ENCODE peak calls at places on chromosomes 16 and 17, in eight cellular contexts. D is HCT116, F is OCI-LY7, V is hepatocyte, J is SK-N-SH, U is GM23338, Q is PC-9, C is PC-3. A is an unnamed sample. For H3K9me2, the result is how much of the 10 kb centered on the place peaks cover.

GRCh38 chr17:48542956-48543853 is 1.7 kb downstream of the HOXB2 start:
- DNase-seq in V (peak), Q (no peak), F (no peak), D (no peak), U (peak), J (peak), C (peak), A (peak)

GRCh38 chr16:48081656-48082055 is 74.1 kb downstream of the ABCC12 start:
- DNase-seq in C (peak), D (no peak), J (no peak), Q (peak), V (no peak), U (no peak), F (no peak), A (no peak)

GRCh38 chr16:74608944-74609343 is 2.0 kb upstream of the GLG1 start:
- DNase-seq in Q (no peak), C (no peak), J (no peak), F (no peak), V (no peak), D (no peak), U (no peak), A (no peak)

GRCh38 chr17:77419547-77420475 is 279.0 kb downstream of the SEC14L1 start:
- DNase-seq in V (no peak), F (peak), D (no peak), Q (peak), C (peak), J (peak), U (peak), A (no peak)

GRCh38 chr16:70747703-70748631 is 53.0 kb downstream of the VAC14 start:
- DNase-seq in J (no peak), C (peak), D (no peak), F (no peak), Q (peak), U (no peak), V (peak), A (no peak)

GRCh38 chr16:58638148-58639036 is 8.8 kb upstream of the CNOT1 start:
- DNase-seq in J (no peak), C (peak), U (peak), V (peak), D (peak), F (no peak), Q (peak), A (no peak)

GRCh38 chr16:88999457-89000206 is 22.6 kb upstream of the CBFA2T3 start:
- DNase-seq in Q (no peak), D (no peak), J (peak), V (no peak), F (peak), U (peak), C (no peak), A (no peak)

GRCh38 chr16:85777583-85778310 is 21.6 kb downstream of the EMC8 start:
- DNase-seq in C (peak), D (no peak), V (no peak), Q (peak), J (no peak), U (no peak), F (no peak), A (no peak)

GRCh38 chr16:3580271-3580670 is 3.1 kb upstream of the NLRC3 start:
- DNase-seq in V (no peak), J (no peak), F (peak), C (no peak), Q (no peak), U (no peak), D (no peak), A (no peak)

GRCh38 chr16:66001432-66001831 is 365.1 kb upstream of the CDH5 start:
- DNase-seq in D (no peak), F (no peak), C (peak), Q (no peak), J (no peak), U (no peak), V (no peak), A (no peak)

GRCh38 chr16:66603537-66604375 is 748 bp upstream of the CMTM3 start:
- DNase-seq in D (no peak), V (peak), C (no peak), J (peak), F (peak), Q (peak), U (peak), A (peak)

GRCh38 chr16:83508295-83508694 is 299.5 kb upstream of the HSBP1 start:
- DNase-seq in D (no peak), V (no peak), J (no peak), F (no peak), C (no peak), U (no peak), Q (no peak), A (no peak)

GRCh38 chr17:42848093-42848492 is 2.9 kb upstream of the AOC3 start:
- DNase-seq in U (no peak), C (no peak), J (no peak), Q (no peak), D (no peak), F (no peak), V (no peak), A (no peak)

GRCh38 chr16:54927125-54928015 is 3.3 kb upstream of the IRX5 start:
- DNase-seq in D (no peak), U (no peak), C (no peak), Q (no peak), J (no peak), V (no peak), F (peak), A (peak)

GRCh38 chr17:47830396-47830907 is 889 bp downstream of the MRPL10 start:
- DNase-seq in U (no peak), C (no peak), V (no peak), F (no peak), D (no peak), J (no peak), Q (no peak), A (no peak)

GRCh38 chr16:61128545-61129323 is 907.5 kb downstream of the CDH8 start:
- DNase-seq in Q (no peak), D (no peak), C (no peak), J (peak), V (no peak), U (peak), F (no peak), A (no peak)

GRCh38 chr16:27690604-27691003 is 140.7 kb downstream of the KATNIP start:
- DNase-seq in J (no peak), D (peak), F (peak), C (no peak), Q (peak), V (peak), U (peak), A (peak)

GRCh38 chr17:8225813-8226535 is 15.6 kb upstream of the AURKB start:
- DNase-seq in F (peak), D (peak), J (no peak), V (peak), U (peak), C (peak), Q (no peak), A (no peak)

GRCh38 chr16:85422374-85423185 is 190.5 kb upstream of the GSE1 start:
- DNase-seq in V (peak), J (no peak), Q (peak), D (no peak), F (no peak), U (peak), C (no peak), A (no peak)

GRCh38 chr17:40004072-40004471 is 11.2 kb upstream of the CSF3 start:
- DNase-seq in C (no peak), V (no peak), F (no peak), Q (no peak), U (no peak), J (no peak), D (no peak), A (no peak)

GRCh38 chr16:27505297-27506236 is 44.1 kb downstream of the GTF3C1 start:
- DNase-seq in Q (no peak), D (no peak), F (no peak), C (no peak), J (no peak), U (no peak), V (no peak), A (no peak)

GRCh38 chr16:29307598-29308507 is 98.7 kb downstream of the NPIPB11 start:
- DNase-seq in D (no peak), C (peak), Q (no peak), V (no peak), J (no peak), F (no peak), U (no peak), A (no peak)

GRCh38 chr17:77785526-77785925 is 173.0 kb upstream of the TNRC6C start:
- DNase-seq in C (no peak), Q (no peak), U (no peak), F (no peak), D (no peak), J (no peak), V (no peak), A (no peak)

GRCh38 chr16:592518-593306 is 2.8 kb downstream of the RAB40C start:
- DNase-seq in J (no peak), V (no peak), D (no peak), C (no peak), Q (peak), U (no peak), F (no peak), A (no peak)

GRCh38 chr16:21996923-21997692 is 3.8 kb downstream of the PDZD9 start:
- DNase-seq in C (no peak), Q (no peak), D (no peak), V (peak), F (no peak), U (no peak), J (no peak), A (no peak)

GRCh38 chr16:54143934-54144333 is 142.7 kb downstream of the IRX3 start:
- DNase-seq in C (no peak), J (no peak), U (no peak), F (no peak), D (no peak), V (no peak), Q (no peak), A (no peak)

GRCh38 chr17:63039899-63040602 is 74.0 kb downstream of the TANC2 start:
- DNase-seq in J (no peak), F (no peak), U (no peak), V (no peak), D (peak), Q (no peak), C (peak), A (peak)

GRCh38 chr17:7023576-7024401 is 939 bp downstream of the BCL6B start:
- DNase-seq in F (peak), Q (peak), C (peak), J (peak), V (peak), U (peak), D (peak), A (peak)

GRCh38 chr17:62165378-62165722 is 100.3 kb upstream of the MED13 start:
- DNase-seq in J (no peak), C (peak), D (peak), V (peak), U (no peak), Q (no peak), F (no peak), A (peak)

GRCh38 chr17:82931696-82932060 is 91.9 kb upstream of the ZNF750 start:
- DNase-seq in D (no peak), F (no peak), J (no peak), Q (no peak), U (no peak), V (no peak), C (peak), A (no peak)

GRCh38 chr17:73693016-73693545 is 48.8 kb upstream of the SDK2 start:
- DNase-seq in U (no peak), Q (no peak), J (no peak), C (no peak), V (no peak), F (no peak), D (no peak), A (no peak)

GRCh38 chr17:29929544-29930398 is at the start of gene SSH2:
- DNase-seq in D (peak), J (peak), F (peak), U (peak), C (peak), Q (peak), V (peak), A (peak)

GRCh38 chr16:86514656-86515376 is 4.5 kb downstream of the FOXF1 start:
- DNase-seq in C (no peak), J (no peak), V (no peak), Q (no peak), F (no peak), D (no peak), U (no peak), A (no peak)

GRCh38 chr17:75078097-75079022 is 9.4 kb upstream of the SLC16A5 start:
- DNase-seq in J (no peak), V (peak), U (no peak), D (peak), C (peak), F (no peak), Q (peak), A (no peak)

GRCh38 chr17:71441098-71441497 is 679.7 kb upstream of the SOX9 start:
- DNase-seq in U (no peak), D (peak), Q (peak), F (no peak), V (peak), J (no peak), C (peak), A (no peak)

GRCh38 chr17:10768766-10769383 is 35.0 kb downstream of the TMEM238L start:
- DNase-seq in U (no peak), F (no peak), D (no peak), V (no peak), C (no peak), J (no peak), Q (no peak), A (no peak)

GRCh38 chr17:64373722-64374121 is 16.9 kb downstream of the PECAM1 start:
- DNase-seq in U (no peak), V (no peak), F (no peak), D (no peak), J (no peak), C (no peak), Q (no peak), A (no peak)

GRCh38 chr17:39016193-39017153 is 49.3 kb upstream of the FBXO47 start:
- DNase-seq in Q (no peak), J (no peak), D (no peak), C (no peak), U (no peak), F (no peak), V (no peak), A (no peak)

GRCh38 chr16:66474750-66475199 is 47.7 kb downstream of the BEAN1 start:
- DNase-seq in F (peak), V (no peak), D (no peak), C (peak), J (no peak), U (no peak), Q (peak), A (peak)

GRCh38 chr17:17902357-17902756 is 65.6 kb upstream of the SREBF1 start:
- DNase-seq in U (peak), D (no peak), C (peak), F (no peak), Q (no peak), V (no peak), J (no peak), A (no peak)
- TF ChIP-seq CTCF in U (peak), D (no peak), C (peak), F (peak), Q (no peak), V (no peak), J (no peak), A (no peak)

GRCh38 chr16:64292953-64293352 is 828.9 kb downstream of the CDH11 start:
- DNase-seq in Q (no peak), U (no peak), D (no peak), C (no peak), F (no peak), V (no peak), J (no peak), A (no peak)

GRCh38 chr16:64287667-64288521 is 834.0 kb downstream of the CDH11 start:
- DNase-seq in U (no peak), J (peak), C (no peak), F (no peak), V (no peak), D (no peak), Q (no peak), A (no peak)

DNA sequence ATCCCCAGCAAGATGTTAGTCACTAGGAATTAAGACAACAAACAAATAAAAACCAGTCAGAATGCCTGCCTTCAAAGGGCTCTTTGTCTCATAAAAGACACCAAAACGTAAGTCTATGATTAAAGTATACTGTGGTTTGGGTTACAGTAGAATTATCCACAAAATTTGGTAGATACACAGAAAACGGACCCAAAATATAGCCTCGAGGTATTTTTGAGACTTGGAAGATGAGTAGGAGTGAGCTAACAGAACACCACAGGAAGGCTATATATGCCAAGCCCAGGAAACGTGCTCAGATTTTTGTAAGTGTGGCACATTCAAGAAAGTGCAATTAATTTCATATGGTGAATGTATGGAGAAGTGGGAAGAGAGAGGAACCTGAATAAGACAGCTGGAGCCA is 831.4 kb downstream of the CDH11 start:
- DNase-seq in V (no peak), Q (no peak), D (no peak), C (peak), U (no peak), F (no peak), J (no peak), A (no peak)
- H3K9me2 ChIP-seq in V (under half), Q (under half), D (under half), C (under half), U (under half), F (under half), J (under half), A (under half)

GRCh38 chr17:45316271-45317112 is at the start of gene MAP3K14:
- DNase-seq in J (peak), U (peak), C (peak), F (peak), V (peak), D (no peak), Q (peak), A (peak)
- TF ChIP-seq CTCF in J (peak), U (no peak), C (no peak), F (peak), V (no peak), D (no peak), Q (no peak), A (peak)

DNA sequence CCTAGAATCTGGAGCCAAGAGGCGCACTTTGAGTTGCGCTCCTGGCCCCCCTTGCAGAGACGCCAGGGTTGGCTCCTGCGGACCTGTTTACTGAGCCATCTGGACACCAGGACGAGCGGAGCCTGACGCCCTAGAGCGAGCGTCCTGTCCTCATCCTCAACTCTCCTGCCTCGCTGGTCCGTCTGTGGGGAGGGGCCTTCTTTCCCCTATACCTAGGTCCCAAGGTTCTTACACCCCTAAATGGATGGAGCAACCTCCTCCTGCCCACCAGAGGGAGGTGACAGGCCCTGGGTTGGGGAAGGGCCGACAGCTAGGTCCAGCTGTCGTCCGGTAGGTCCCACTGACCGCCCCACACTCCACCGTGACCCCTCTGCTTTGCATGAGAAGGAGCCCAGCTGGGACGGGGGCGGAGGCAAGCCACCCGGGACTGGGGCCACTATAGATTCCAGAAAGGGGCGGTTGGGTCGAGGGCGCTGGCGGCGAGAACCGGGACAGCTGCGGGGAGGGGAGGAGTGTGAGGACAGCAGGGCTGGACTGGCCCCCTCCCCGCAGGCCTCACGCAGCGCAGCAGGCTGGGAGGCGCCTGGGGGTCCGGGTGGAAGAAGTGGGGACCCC is 3.0 kb upstream of the LHX1 start:
- DNase-seq in C (no peak), F (no peak), U (peak), V (no peak), D (no peak), J (peak), Q (no peak), A (no peak)
- H3K9me2 ChIP-seq in C (under half), F (under half), U (under half), V (under half), D (under half), J (under half), Q (under half), A (under half)

DNA sequence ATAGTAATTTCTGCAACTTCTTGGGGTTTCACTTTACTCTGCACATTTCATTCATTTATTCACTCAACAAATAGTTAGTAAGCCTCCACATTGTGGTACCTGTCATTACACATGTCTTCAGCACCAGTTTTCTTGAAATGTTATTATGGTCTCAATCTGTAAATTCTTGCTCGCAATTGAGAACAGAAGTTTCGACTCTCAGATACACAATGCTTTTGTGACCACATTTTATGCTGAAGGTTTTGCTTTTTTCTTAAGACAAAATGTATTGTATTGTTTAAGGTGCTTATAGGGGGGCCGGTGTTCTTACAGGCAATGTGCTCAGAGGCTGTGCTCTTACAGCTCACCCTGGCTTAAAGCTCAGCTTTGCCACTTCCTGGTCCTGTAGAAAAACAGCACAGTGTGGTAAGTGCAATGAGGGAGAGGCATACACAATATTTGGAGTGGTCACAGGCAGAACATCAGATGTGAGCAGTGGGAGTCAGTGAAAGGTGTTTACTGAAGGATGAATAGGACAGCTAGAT is 17.6 kb downstream of the CNTNAP4 start:
- DNase-seq in F (no peak), D (no peak), V (no peak), Q (no peak), J (no peak), U (no peak), C (no peak), A (no peak)
- TF ChIP-seq CTCF in F (no peak), D (no peak), V (no peak), Q (no peak), J (no peak), U (no peak), C (no peak), A (no peak)

GRCh38 chr17:36188891-36189306 is 7.7 kb downstream of the CCL3L1 start:
- DNase-seq in J (no peak), F (peak), Q (no peak), D (no peak), V (no peak), C (no peak), U (no peak), A (peak)
- H3K9me2 ChIP-seq in J (under half), F (under half), Q (under half), D (under half), V (under half), C (under half), U (under half), A (under half)

GRCh38 chr17:50522766-50523165 is 9.8 kb upstream of the EPN3 start:
- DNase-seq in Q (no peak), C (no peak), V (no peak), U (no peak), F (no peak), D (no peak), J (no peak), A (no peak)

GRCh38 chr17:50520483-50520882 is 12.1 kb upstream of the EPN3 start:
- DNase-seq in J (no peak), D (no peak), C (no peak), F (no peak), U (no peak), Q (no peak), V (no peak), A (no peak)

GRCh38 chr17:50521517-50521916 is 11.0 kb upstream of the EPN3 start:
- DNase-seq in J (no peak), V (no peak), D (no peak), Q (no peak), F (no peak), C (no peak), U (no peak), A (no peak)

GRCh38 chr17:50524838-50525237 is 7.7 kb upstream of the EPN3 start:
- DNase-seq in J (no peak), Q (no peak), V (no peak), D (no peak), U (no peak), F (no peak), C (no peak), A (no peak)

GRCh38 chr17:50523208-50523607 is 9.3 kb upstream of the EPN3 start:
- DNase-seq in V (no peak), C (no peak), D (no peak), J (no peak), F (no peak), Q (no peak), U (no peak), A (no peak)
- TF ChIP-seq CTCF in V (no peak), C (no peak), D (no peak), J (no peak), F (no peak), Q (no peak), U (no peak), A (no peak)

A was measured in MM.1S.